ENCODE peak calls at places on chromosomes 12 and 14, in eight cellular contexts. F is HCT116; I is upper lobe of left lung; H is iPS DF 6.9; Q is CD4-positive, alpha-beta memory T cell; X is cardiac muscle cell; D is fibroblast of lung; K is neural progenitor cell. T is an unnamed sample. For H3K4me1, the result is how much of the 10 kb centered on the place peaks cover.

GRCh38 chr12:76024102-76024781 is 7.3 kb downstream of the PHLDA1 start:
- DNase-seq in I (no peak), F (no peak), Q (no peak), H (no peak), K (no peak), X (no peak), D (peak), T (no peak)

GRCh38 chr12:47022296-47022695 is 57.1 kb upstream of the PCED1B start:
- DNase-seq in K (no peak), D (peak), Q (no peak), F (no peak), X (peak), I (no peak), H (no peak), T (no peak)

GRCh38 chr14:29643415-29644206 is 284.0 kb downstream of the PRKD1 start:
- DNase-seq in X (peak), K (no peak), H (no peak), Q (no peak), F (no peak), D (peak), I (no peak), T (no peak)

GRCh38 chr12:82818276-82819035 is 131.8 kb downstream of the TMTC2 start:
- DNase-seq in D (peak), X (no peak), F (no peak), Q (no peak), H (no peak), I (no peak), K (no peak), T (no peak)

GRCh38 chr12:91422811-91423210 is 240.2 kb upstream of the DCN start:
- DNase-seq in X (no peak), D (no peak), Q (no peak), I (no peak), H (no peak), K (no peak), F (no peak), T (no peak)

GRCh38 chr14:70716958-70717357 is 75.2 kb downstream of the TTC9 start:
- DNase-seq in K (no peak), I (no peak), D (no peak), Q (no peak), F (no peak), X (no peak), H (no peak), T (no peak)

GRCh38 chr12:98803468-98804209 is 158.5 kb downstream of the APAF1 start:
- DNase-seq in X (no peak), K (no peak), I (no peak), F (peak), Q (no peak), D (no peak), H (no peak), T (no peak)

GRCh38 chr14:70753518-70753953 is 55.8 kb downstream of the MAP3K9 start:
- DNase-seq in I (no peak), Q (no peak), D (no peak), H (no peak), F (no peak), X (no peak), K (no peak), T (no peak)

GRCh38 chr14:103718572-103718971 is 3.0 kb downstream of the ZFYVE21 start:
- DNase-seq in F (no peak), K (no peak), I (peak), H (no peak), Q (no peak), X (peak), D (peak), T (no peak)

GRCh38 chr12:62722971-62723680 is 211.8 kb downstream of the PPM1H start:
- DNase-seq in X (no peak), I (no peak), K (no peak), Q (no peak), D (no peak), H (no peak), F (no peak), T (no peak)

GRCh38 chr12:122350444-122350843 is 72.0 kb downstream of the CLIP1 start:
- DNase-seq in Q (no peak), F (no peak), I (peak), K (no peak), X (peak), D (peak), H (no peak), T (no peak)

GRCh38 chr12:106712768-106713167 is 61.7 kb upstream of the RIC8B start:
- DNase-seq in K (no peak), H (no peak), X (no peak), F (no peak), D (no peak), I (no peak), Q (no peak), T (no peak)

GRCh38 chr12:78005094-78005492 is 174.4 kb downstream of the NAV3 start:
- DNase-seq in K (no peak), D (no peak), X (no peak), Q (no peak), H (no peak), I (no peak), F (no peak), T (no peak)

GRCh38 chr12:85923767-85924331 is 49.8 kb downstream of the NTS start:
- DNase-seq in I (no peak), Q (no peak), D (peak), H (no peak), X (peak), F (peak), K (peak), T (no peak)

GRCh38 chr14:91249841-91250616 is 5.5 kb upstream of the GPR68 start:
- DNase-seq in I (peak), X (no peak), H (no peak), K (peak), F (no peak), D (peak), Q (peak), T (no peak)

GRCh38 chr12:843609-844008 is 91.2 kb downstream of the WNK1 start:
- DNase-seq in F (no peak), Q (no peak), D (no peak), H (no peak), K (no peak), I (no peak), X (peak), T (no peak)

GRCh38 chr12:3201741-3202500 is 124.7 kb downstream of the TSPAN9 start:
- DNase-seq in I (no peak), X (peak), Q (no peak), K (no peak), H (no peak), F (no peak), D (no peak), T (no peak)

GRCh38 chr12:22821985-22822384 is 197.0 kb downstream of the ETNK1 start:
- DNase-seq in F (no peak), X (no peak), D (peak), Q (no peak), H (no peak), I (no peak), K (no peak), T (no peak)

GRCh38 chr14:51855234-51855633 is 5.2 kb upstream of the GNG2 start:
- DNase-seq in I (no peak), X (peak), D (peak), Q (no peak), K (no peak), F (no peak), H (no peak), T (no peak)

GRCh38 chr14:103630364-103631108 is 1.5 kb downstream of the KLC1 start:
- DNase-seq in H (no peak), Q (no peak), K (no peak), I (no peak), F (no peak), X (peak), D (peak), T (no peak)

GRCh38 chr14:85414142-85414541 is 115.8 kb upstream of the FLRT2 start:
- DNase-seq in D (no peak), H (no peak), X (peak), I (no peak), F (no peak), K (no peak), Q (no peak), T (no peak)

GRCh38 chr12:124096109-124096508 is 123.1 kb downstream of the ZNF664 start:
- DNase-seq in X (no peak), D (no peak), I (peak), H (no peak), F (no peak), K (no peak), Q (no peak), T (no peak)

GRCh38 chr12:124098101-124098757 is 125.2 kb downstream of the ZNF664 start:
- DNase-seq in D (no peak), F (no peak), X (no peak), Q (no peak), I (no peak), H (no peak), K (peak), T (no peak)

GRCh38 chr12:124098887-124099286 is 125.9 kb downstream of the ZNF664 start:
- DNase-seq in K (no peak), Q (no peak), X (no peak), D (no peak), I (no peak), F (no peak), H (no peak), T (no peak)

GRCh38 chr12:124096869-124097434 is 123.9 kb downstream of the ZNF664 start:
- DNase-seq in Q (no peak), X (no peak), H (no peak), D (no peak), I (no peak), F (no peak), K (no peak), T (no peak)

DNA sequence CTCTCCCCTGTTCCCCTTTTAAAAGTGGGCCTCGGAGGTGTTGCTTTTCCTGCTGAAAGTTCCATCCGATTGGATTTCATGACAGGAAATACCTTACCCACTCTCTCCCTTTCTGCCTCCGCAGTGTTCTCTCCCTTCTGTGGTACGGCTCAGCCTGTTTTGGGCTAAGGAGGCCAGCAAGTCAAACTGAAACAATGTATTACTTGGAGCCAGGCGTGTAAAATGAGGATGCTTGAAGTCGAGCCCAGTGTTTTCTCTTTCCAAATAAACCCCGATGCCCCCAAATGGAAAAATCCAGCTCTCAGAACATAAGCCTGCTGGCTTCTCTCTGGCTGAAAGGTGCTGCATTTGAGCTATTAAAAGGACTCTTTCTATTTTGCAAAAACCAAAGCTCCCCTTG is 124.7 kb downstream of the ZNF664 start:
- DNase-seq in H (no peak), D (peak), F (no peak), Q (no peak), I (no peak), X (peak), K (no peak), T (no peak)
- H3K4me3 ChIP-seq in H (no peak), D (no peak), F (no peak), Q (no peak), I (no peak), X (no peak), K (no peak), T (no peak)

DNA sequence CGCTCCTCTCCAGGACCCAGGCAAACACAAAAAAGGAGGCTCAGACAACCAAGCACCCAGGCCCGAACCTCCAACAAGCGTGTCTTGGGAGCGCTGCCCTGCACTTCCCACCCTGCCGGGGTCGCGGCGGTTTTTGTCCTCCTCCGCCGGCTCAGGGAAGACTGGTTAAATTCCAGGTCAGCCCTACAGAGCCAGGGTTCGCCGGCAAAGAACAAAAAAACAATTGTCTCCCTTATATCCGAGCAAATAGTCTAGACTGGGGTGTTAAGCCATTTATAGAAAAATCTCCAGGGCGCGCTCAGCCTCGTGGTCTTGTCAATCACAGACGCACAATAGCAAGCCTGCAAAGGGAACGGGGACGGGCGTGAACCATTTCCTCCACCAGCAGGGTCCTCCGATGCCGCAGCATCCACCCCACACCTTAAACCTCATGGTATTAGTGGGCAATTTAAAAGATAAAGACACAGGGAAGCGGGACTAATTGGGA is 46.9 kb downstream of the BCAT1 start:
- DNase-seq in X (no peak), Q (no peak), F (no peak), H (no peak), I (peak), D (peak), K (peak), T (no peak)
- H3K4me1 ChIP-seq in X (under half), Q (under half), F (under half), H (under half), I (under half), D (under half), K (under half), T (under half)

GRCh38 chr12:109288571-109288970 is 20.5 kb downstream of the FOXN4 start:
- DNase-seq in Q (no peak), D (no peak), K (no peak), H (no peak), X (no peak), F (peak), I (no peak), T (no peak)

GRCh38 chr12:109287181-109287580 is 21.9 kb downstream of the FOXN4 start:
- DNase-seq in Q (no peak), X (no peak), D (no peak), F (no peak), I (no peak), H (no peak), K (no peak), T (no peak)

GRCh38 chr12:109290061-109290460 is 19.0 kb downstream of the FOXN4 start:
- DNase-seq in X (no peak), Q (no peak), D (no peak), H (no peak), F (no peak), K (no peak), I (peak), T (no peak)

GRCh38 chr12:109287811-109288469 is 21.1 kb downstream of the FOXN4 start:
- DNase-seq in D (no peak), I (no peak), H (no peak), K (no peak), F (no peak), Q (no peak), X (no peak), T (no peak)

DNA sequence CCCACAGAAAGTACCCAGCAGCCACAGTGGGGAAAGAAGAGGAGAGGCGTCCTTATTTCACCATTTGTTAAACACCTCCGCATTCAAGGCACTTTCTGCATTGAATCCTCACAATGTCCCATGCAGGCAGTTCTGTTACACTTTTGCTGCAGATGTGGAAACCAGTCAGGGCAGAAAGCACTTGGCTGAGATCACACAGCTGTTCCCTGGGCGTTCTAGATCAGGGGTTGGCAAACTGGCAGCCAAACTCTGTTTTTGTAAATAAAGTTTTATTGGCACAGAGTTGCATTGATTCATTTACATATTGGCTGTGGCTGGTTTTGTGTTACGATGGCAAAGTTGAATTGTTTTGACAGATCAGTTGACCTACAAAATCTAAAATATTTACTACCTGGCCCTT is 20.1 kb downstream of the FOXN4 start:
- DNase-seq in F (no peak), H (no peak), X (no peak), D (no peak), Q (no peak), K (no peak), I (no peak), T (no peak)
- H3K4me3 ChIP-seq in F (no peak), H (no peak), X (no peak), D (no peak), Q (no peak), K (no peak), I (no peak), T (no peak)

GRCh38 chr14:65258391-65258790 is 154.1 kb upstream of the FUT8 start:
- DNase-seq in F (peak), D (peak), K (no peak), I (no peak), H (no peak), Q (no peak), X (peak), T (no peak)
- H3K4me1 ChIP-seq in F (under half), D (under half), K (under half), I (under half), H (under half), Q (under half), X (under half), T (under half)

DNA sequence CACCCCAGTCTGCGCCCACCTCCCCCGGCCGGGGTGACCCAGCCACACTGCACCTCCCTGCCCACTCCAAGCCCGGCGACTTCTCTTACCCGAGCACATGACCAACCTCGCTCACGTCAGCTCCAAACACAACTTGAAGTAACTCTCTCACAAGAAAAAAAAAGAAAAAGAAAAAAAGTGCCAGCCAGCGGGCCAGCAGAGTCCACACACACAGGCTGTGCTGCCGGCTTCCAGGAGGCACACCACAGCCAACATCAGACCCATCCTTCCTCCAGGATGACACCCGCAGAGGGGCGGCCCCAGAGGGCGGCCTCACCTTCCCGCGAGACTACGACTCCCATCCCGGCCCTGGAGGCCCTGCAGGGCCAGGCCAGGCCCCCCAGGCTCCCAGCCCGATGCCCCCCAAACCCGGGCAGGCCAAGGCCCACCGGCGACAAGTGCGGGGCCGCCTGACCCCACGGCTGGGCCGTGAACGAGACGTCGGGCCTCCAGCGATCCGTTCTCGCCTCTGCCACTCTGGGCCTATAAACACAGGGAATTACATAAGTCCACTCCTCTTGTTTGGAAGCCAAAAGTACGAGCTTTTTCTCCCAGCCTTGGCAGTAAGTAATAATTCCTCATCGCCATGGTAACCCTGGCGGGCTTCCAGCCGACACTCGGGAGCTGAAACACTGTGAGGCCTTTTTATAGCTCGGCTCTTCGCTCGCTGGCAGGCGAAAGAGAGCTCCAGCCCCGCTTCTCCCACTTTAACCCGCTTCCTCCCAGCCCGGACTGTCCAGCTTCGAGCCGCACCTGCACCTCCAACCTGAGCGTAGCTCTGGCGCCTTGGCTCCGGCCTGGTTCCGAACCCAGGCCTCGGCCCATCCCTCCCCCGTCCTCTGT is 49.1 kb downstream of the NCOR2 start:
- DNase-seq in Q (no peak), X (peak), D (peak), I (peak), F (peak), H (no peak), K (peak), T (peak)
- H3K4me3 ChIP-seq in Q (no peak), X (no peak), D (peak), I (no peak), F (no peak), H (no peak), K (no peak), T (peak)

DNA sequence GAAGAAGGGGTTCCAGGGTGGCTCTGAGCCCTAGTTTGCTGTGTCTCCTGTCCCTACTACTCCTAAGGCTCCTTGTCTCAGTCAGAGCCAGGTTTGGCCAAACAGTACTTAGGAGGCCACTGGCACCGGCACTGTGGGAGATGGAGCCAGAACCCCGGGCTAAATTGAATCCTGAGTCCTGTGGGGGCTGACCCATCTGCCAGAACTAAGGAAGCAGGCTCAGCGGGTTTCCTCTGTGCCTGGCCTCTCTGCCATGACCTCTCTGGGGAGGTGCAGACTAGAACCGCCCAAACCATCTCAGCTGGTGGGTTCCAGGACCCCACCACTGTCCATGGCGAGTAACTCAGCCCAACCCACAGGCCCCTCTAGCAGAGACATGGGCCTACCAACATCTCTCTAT is 5.5 kb downstream of the ACTN1 start:
- DNase-seq in H (no peak), F (no peak), X (no peak), I (no peak), D (no peak), K (no peak), Q (no peak), T (no peak)
- H3K4me1 ChIP-seq in H (under half), F (under half), X (under half), I (under half), D (half or more), K (under half), Q (half or more), T (under half)

DNA sequence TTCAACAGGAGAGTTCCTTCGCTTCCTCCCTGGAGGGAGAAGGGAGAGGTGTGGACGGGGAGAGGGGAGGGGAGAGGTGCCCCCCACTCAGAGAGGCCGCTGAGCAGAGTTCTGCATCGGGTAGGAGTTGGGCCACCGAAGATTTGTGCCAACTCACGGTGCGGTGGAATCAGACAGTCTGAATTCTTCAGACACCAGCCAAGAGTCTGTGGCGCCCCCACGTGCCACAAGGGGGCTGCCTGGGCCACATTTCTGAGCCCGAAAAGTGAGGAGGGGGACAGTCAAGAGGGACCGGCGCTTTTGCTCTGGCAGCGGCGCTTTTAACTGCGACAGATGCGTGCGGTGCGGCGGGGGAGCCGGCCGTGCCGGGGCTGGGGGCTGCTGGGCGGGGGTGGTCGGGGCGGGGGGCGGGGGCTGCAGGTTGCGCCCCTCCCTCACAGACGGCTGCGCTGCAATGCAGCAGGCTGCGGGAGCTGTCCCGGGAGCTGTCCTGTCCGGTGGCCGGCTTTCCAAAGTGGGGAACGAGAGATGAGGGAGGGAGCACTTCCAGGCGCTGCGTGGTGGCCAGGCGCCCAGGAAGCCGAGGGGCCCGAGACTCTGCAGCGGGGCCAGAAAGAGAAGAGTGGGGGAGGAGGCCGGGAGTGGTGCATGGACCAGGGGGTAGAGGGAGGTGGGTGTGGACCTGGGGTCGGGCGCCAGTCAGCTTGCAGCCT is 941 bp upstream of the RTL1 start:
- DNase-seq in Q (no peak), K (peak), F (no peak), H (no peak), D (peak), I (peak), X (no peak), T (no peak)
- H3K4me3 ChIP-seq in Q (no peak), K (peak), F (no peak), H (peak), D (no peak), I (no peak), X (peak), T (no peak)